ENCODE peak calls at places on chromosomes 16 and 17, in nine cellular contexts. E, L, K, P, X, N, H, C and D are unnamed samples.

GRCh38 chr17:20989991-20990855 is 52.6 kb downstream of the USP22 start:
- DNase-seq in H (no peak), K (no peak), L (no peak), C (no peak), N (no peak), X (no peak), E (no peak), P (no peak), D (no peak)

GRCh38 chr16:50265260-50265659 is 1.1 kb upstream of the ADCY7 start:
- DNase-seq in L (no peak), K (no peak), N (peak; percentile 61), E (no peak), P (no peak), X (peak; percentile 34), H (no peak), C (no peak), D (no peak)

GRCh38 chr17:19238167-19238505 is 970 bp downstream of the EPN2 start:
- DNase-seq in E (no peak), P (no peak), H (peak; percentile 21), N (peak; percentile 59), X (no peak), K (no peak), C (peak; percentile 61), L (peak; percentile 46), D (no peak)

GRCh38 chr16:3157229-3158013 is 22.6 kb downstream of the ZNF213 start:
- DNase-seq in H (peak; percentile 87), N (peak; percentile 65), K (peak; percentile 73), C (peak; percentile 57), P (no peak), L (peak; percentile 96), E (no peak), X (no peak), D (no peak)

GRCh38 chr17:13557077-13557476 is 44.7 kb downstream of the HS3ST3A1 start:
- DNase-seq in E (no peak), P (no peak), L (peak; percentile 73), K (peak; percentile 52), H (no peak), X (no peak), C (peak; percentile 57), N (no peak), D (no peak)

GRCh38 chr16:66116163-66116792 is 250.2 kb upstream of the CDH5 start:
- DNase-seq in H (no peak), L (peak; percentile 57), E (no peak), X (no peak), K (no peak), P (no peak), N (no peak), C (peak; percentile 40), D (no peak)

GRCh38 chr16:65546353-65546791 is 424.5 kb upstream of the CDH11 start:
- DNase-seq in X (no peak), E (no peak), H (no peak), P (no peak), C (peak; percentile 49), L (peak; percentile 17), K (no peak), N (no peak), D (no peak)

GRCh38 chr17:75049057-75049456 is 2.0 kb downstream of the KCTD2 start:
- DNase-seq in K (no peak), P (no peak), L (no peak), E (no peak), C (no peak), H (no peak), N (no peak), X (no peak), D (no peak)

GRCh38 chr17:82601447-82602000 is 46.7 kb downstream of the WDR45B start:
- DNase-seq in L (no peak), C (no peak), E (no peak), X (no peak), K (no peak), H (no peak), P (no peak), N (no peak), D (no peak)

GRCh38 chr16:78257376-78257728 is 157.9 kb downstream of the WWOX start:
- DNase-seq in X (no peak), L (no peak), K (no peak), C (no peak), P (no peak), E (no peak), N (no peak), H (no peak), D (no peak)

GRCh38 chr16:84080813-84081212 is 35.9 kb downstream of the MBTPS1 start:
- DNase-seq in K (no peak), E (no peak), H (no peak), N (no peak), X (no peak), C (no peak), P (no peak), L (no peak), D (no peak)

GRCh38 chr17:72338847-72339790 is 218.3 kb downstream of the SOX9 start:
- DNase-seq in N (no peak), X (no peak), C (peak; percentile 91), K (peak; percentile 86), L (peak; percentile 99), H (no peak), P (no peak), E (no peak), D (no peak)

GRCh38 chr16:51648521-51648920 is 497.5 kb upstream of the SALL1 start:
- DNase-seq in P (no peak), X (no peak), N (no peak), H (no peak), L (no peak), C (peak; percentile 47), K (no peak), E (no peak), D (no peak)

GRCh38 chr17:66494023-66494803 is 191.8 kb downstream of the PRKCA start:
- DNase-seq in C (peak; percentile 86), P (no peak), N (no peak), X (no peak), L (peak; percentile 95), H (no peak), E (no peak), K (peak; percentile 40), D (no peak)

GRCh38 chr17:64500487-64500859 is 3.6 kb upstream of the POLG2 start:
- DNase-seq in X (no peak), K (no peak), E (no peak), N (no peak), L (no peak), C (no peak), H (no peak), P (no peak), D (no peak)

GRCh38 chr17:4110152-4110551 is 32.7 kb downstream of the ZZEF1 start:
- DNase-seq in C (peak; percentile 64), X (no peak), E (no peak), H (no peak), P (no peak), L (peak; percentile 47), K (peak; percentile 34), N (no peak), D (no peak)

GRCh38 chr16:82700541-82701240 is 73.9 kb downstream of the CDH13 start:
- DNase-seq in C (peak; percentile 41), L (peak; percentile 76), N (no peak), K (no peak), X (no peak), H (no peak), E (no peak), P (no peak), D (no peak)

GRCh38 chr17:30586818-30587595 is 109.8 kb downstream of the GOSR1 start:
- DNase-seq in C (peak; percentile 50), H (no peak), X (no peak), N (no peak), L (peak; percentile 87), E (no peak), K (no peak), P (no peak), D (no peak)

GRCh38 chr16:2973605-2974318 is 4.6 kb downstream of the PAQR4 start:
- DNase-seq in P (no peak), E (no peak), N (no peak), L (no peak), X (no peak), H (no peak), C (no peak), K (no peak), D (no peak)

GRCh38 chr17:77493238-77493812 is 352.6 kb downstream of the SEC14L1 start:
- DNase-seq in C (no peak), E (no peak), P (no peak), L (no peak), H (no peak), X (no peak), N (no peak), K (no peak), D (no peak)

GRCh38 chr17:33464669-33465275 is 171.7 kb upstream of the ASIC2 start:
- DNase-seq in C (no peak), H (no peak), L (no peak), N (no peak), K (no peak), E (no peak), P (no peak), X (no peak), D (no peak)

GRCh38 chr17:42754782-42755181 is 6.2 kb upstream of the RAMP2 start:
- DNase-seq in X (no peak), E (no peak), C (no peak), P (no peak), N (no peak), H (no peak), K (no peak), L (no peak), D (no peak)

GRCh38 chr17:40065771-40066510 is 3.2 kb downstream of the THRA start:
- DNase-seq in N (no peak), L (peak; percentile 49), C (no peak), K (no peak), H (no peak), E (no peak), X (no peak), P (no peak), D (no peak)

GRCh38 chr16:27401768-27402568 is at the start of gene IL21R:
- DNase-seq in H (no peak), K (peak; percentile 26), N (peak; percentile 73), X (peak; percentile 79), E (no peak), C (peak; percentile 82), P (no peak), L (peak; percentile 57), D (peak; percentile 11)

GRCh38 chr16:11726008-11726407 is 16.6 kb downstream of the TXNDC11 start:
- DNase-seq in L (no peak), H (no peak), E (no peak), K (no peak), X (no peak), P (no peak), N (no peak), C (no peak), D (no peak)

GRCh38 chr17:76561799-76562268 is 22.0 kb downstream of the PRCD start:
- DNase-seq in X (no peak), L (peak; percentile 87), C (peak; percentile 41), E (no peak), N (no peak), P (no peak), K (no peak), H (no peak), D (no peak)

GRCh38 chr16:13453938-13454553 is 465.9 kb upstream of the ERCC4 start:
- DNase-seq in P (no peak), L (no peak), C (peak; percentile 34), X (no peak), E (no peak), H (peak; percentile 12), N (peak; percentile 11), K (no peak), D (no peak)

GRCh38 chr17:37458805-37459204 is 30.9 kb upstream of the DUSP14 start:
- DNase-seq in L (peak; percentile 91), X (no peak), K (no peak), E (no peak), P (no peak), N (no peak), C (peak; percentile 73), H (no peak), D (no peak)

GRCh38 chr16:48487287-48487686 is 102.1 kb upstream of the SIAH1 start:
- DNase-seq in N (no peak), X (no peak), E (no peak), L (no peak), C (no peak), P (no peak), K (no peak), H (no peak), D (no peak)

GRCh38 chr17:40996829-40997228 is 2.9 kb upstream of the KRTAP3-3 start:
- DNase-seq in K (no peak), E (no peak), N (no peak), H (no peak), X (no peak), P (no peak), L (no peak), C (no peak), D (no peak)

GRCh38 chr16:84887207-84887606 is 67.4 kb downstream of the CRISPLD2 start:
- DNase-seq in P (no peak), E (no peak), H (no peak), C (no peak), L (no peak), N (no peak), K (no peak), X (no peak), D (no peak)